ENCODE peak calls at places on chromosomes 5 and 9, in five cellular contexts. G is IMR-90, V is H9, N is mesenchymal stem cell, Q is neuronal stem cell. U is an unnamed sample.

GRCh38 chr5:131436081-131436480 is 172.2 kb downstream of the CDC42SE2 start:
- DNase-seq in G (no peak), V (no peak), N (no peak), Q (no peak), U (no peak)

GRCh38 chr5:143315929-143316328 is 87.6 kb downstream of the NR3C1 start:
- DNase-seq in V (no peak), N (no peak), Q (no peak), G (no peak), U (peak)

GRCh38 chr5:19986036-19986619 is 1.9 kb downstream of the CDH18 start:
- DNase-seq in Q (no peak), N (peak), V (no peak), G (no peak), U (no peak)

GRCh38 chr9:81902191-81902590 is 26.0 kb upstream of the SPATA31D4 start:
- DNase-seq in G (peak), V (no peak), N (no peak), Q (no peak), U (no peak)

GRCh38 chr9:126165755-126166154 is 160.9 kb upstream of the MVB12B start:
- DNase-seq in Q (no peak), G (no peak), V (no peak), N (no peak), U (no peak)

GRCh38 chr5:135667204-135667603 is 88.4 kb upstream of the CXCL14 start:
- DNase-seq in N (no peak), V (no peak), Q (no peak), G (no peak), U (no peak)

GRCh38 chr5:6317133-6317532 is 61.2 kb downstream of the MED10 start:
- DNase-seq in G (no peak), N (no peak), V (no peak), Q (no peak), U (no peak)

GRCh38 chr5:95966005-95966404 is 4.4 kb upstream of the ELL2 start:
- DNase-seq in G (no peak), V (no peak), Q (no peak), N (no peak), U (no peak)

GRCh38 chr5:37840036-37840909 is at the start of gene GDNF:
- DNase-seq in G (peak), V (peak), Q (no peak), N (peak), U (peak)

GRCh38 chr5:169599451-169599850 is 15.9 kb downstream of the SPDL1 start:
- DNase-seq in Q (no peak), V (no peak), N (no peak), G (peak), U (peak)

GRCh38 chr5:157471709-157472108 is 11.7 kb downstream of the NIPAL4 start:
- DNase-seq in G (peak), Q (no peak), N (peak), V (peak), U (peak)

GRCh38 chr5:107104774-107105050 is 566.0 kb downstream of the EFNA5 start:
- DNase-seq in G (no peak), V (no peak), N (no peak), Q (no peak), U (peak)

GRCh38 chr9:83219154-83219923 is 156.4 kb upstream of the RASEF start:
- DNase-seq in G (peak), Q (peak), N (peak), V (peak), U (peak)

GRCh38 chr9:72551306-72551705 is 29.9 kb downstream of the TMC1 start:
- DNase-seq in N (no peak), V (no peak), Q (no peak), G (no peak), U (no peak)

GRCh38 chr9:125650271-125650737 is 56.7 kb downstream of the MAPKAP1 start:
- DNase-seq in N (peak), Q (no peak), G (peak), V (no peak), U (peak)

GRCh38 chr9:131500939-131501541 is 1.7 kb upstream of the POMT1 start:
- DNase-seq in V (no peak), G (peak), Q (no peak), N (peak), U (peak)

GRCh38 chr9:21831841-21832509 is 29.5 kb downstream of the MTAP start:
- DNase-seq in G (peak), Q (no peak), N (peak), V (no peak), U (peak)
- H3K27ac ChIP-seq in G (peak), Q (no peak), N (peak), V (no peak), U (no peak)

DNA sequence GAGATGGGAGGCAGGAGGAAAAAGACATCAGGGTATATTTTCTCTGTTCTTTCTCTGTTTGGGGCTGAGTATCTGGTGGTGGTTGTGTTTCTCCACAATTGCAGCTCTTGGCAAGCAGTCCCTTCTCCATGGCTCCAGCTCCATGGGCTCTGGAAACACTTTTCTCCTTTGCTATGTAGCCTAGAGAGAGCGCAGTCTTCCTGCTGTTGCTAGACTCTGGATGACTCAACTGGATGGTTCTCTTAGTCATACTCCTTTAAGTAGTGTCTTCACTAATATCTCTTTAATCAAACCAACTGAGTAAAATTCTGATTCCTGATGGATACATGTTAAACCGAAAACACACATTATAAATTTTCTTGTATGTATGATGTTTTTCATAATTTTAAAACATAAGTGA is 3.3 kb upstream of the PLGRKT start:
- DNase-seq in N (peak), V (no peak), Q (no peak), G (peak), U (peak)
- H2BK5ac ChIP-seq in N (no peak), V (no peak), Q (no peak), G (no peak), U (no peak)

GRCh38 chr5:179814090-179814489 is 6.6 kb upstream of the SQSTM1 start:
- DNase-seq in G (no peak), N (no peak), V (no peak), Q (no peak), U (no peak)

GRCh38 chr5:179817071-179817840 is 3.4 kb upstream of the SQSTM1 start:
- DNase-seq in G (no peak), N (no peak), V (no peak), Q (no peak), U (no peak)

GRCh38 chr5:179815491-179816249 is 5.0 kb upstream of the SQSTM1 start:
- DNase-seq in V (no peak), N (no peak), G (no peak), Q (no peak), U (no peak)

GRCh38 chr5:179818746-179819295 is 1.9 kb upstream of the SQSTM1 start:
- DNase-seq in N (peak), Q (no peak), V (peak), G (peak), U (peak)

DNA sequence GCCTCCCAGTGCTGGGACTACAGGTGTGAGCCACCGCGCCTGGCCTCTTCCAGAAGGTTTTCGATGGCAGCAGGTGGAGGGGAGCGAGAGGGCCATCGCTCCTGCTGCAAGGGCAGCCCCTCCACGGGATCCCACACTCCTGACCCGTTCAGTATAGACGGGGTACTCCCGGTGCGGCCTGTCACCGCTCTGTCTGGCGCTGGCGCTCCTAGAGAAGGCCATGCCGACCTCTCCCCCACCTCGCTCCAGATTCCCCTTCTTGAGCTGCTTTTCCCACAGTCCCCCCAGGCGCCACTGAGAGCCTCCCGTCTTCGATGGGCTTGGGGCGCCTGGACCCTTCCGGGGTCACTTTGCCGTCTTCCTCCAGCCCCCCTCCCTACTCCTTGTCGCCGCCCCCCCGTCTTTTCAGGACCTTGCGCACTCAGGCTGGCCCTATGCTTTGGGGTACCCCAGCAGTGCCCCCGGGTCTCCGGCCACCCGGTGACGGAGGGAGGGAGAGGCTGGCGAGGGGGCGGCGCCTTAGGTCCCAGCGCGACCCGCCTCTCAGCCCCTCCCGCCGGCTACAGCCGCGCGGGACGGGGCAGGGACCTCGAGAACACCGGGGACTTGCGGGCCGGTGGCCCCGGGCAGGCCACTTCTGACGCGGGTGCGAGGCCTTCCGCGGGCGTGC is 4.2 kb upstream of the SQSTM1 start:
- DNase-seq in G (no peak), N (no peak), Q (no peak), V (no peak), U (no peak)
- H3K27ac ChIP-seq in G (no peak), N (no peak), Q (no peak), V (no peak), U (no peak)

GRCh38 chr9:98054376-98054951 is 2.1 kb upstream of the NANS start:
- DNase-seq in G (no peak), Q (no peak), V (no peak), N (no peak), U (no peak)

GRCh38 chr9:98062161-98062560 is 5.6 kb downstream of the NANS start:
- DNase-seq in V (no peak), Q (no peak), N (no peak), G (no peak), U (no peak)

GRCh38 chr9:98057095-98057799 is 715 bp downstream of the NANS start:
- DNase-seq in V (no peak), Q (no peak), G (peak), N (peak), U (no peak)

DNA sequence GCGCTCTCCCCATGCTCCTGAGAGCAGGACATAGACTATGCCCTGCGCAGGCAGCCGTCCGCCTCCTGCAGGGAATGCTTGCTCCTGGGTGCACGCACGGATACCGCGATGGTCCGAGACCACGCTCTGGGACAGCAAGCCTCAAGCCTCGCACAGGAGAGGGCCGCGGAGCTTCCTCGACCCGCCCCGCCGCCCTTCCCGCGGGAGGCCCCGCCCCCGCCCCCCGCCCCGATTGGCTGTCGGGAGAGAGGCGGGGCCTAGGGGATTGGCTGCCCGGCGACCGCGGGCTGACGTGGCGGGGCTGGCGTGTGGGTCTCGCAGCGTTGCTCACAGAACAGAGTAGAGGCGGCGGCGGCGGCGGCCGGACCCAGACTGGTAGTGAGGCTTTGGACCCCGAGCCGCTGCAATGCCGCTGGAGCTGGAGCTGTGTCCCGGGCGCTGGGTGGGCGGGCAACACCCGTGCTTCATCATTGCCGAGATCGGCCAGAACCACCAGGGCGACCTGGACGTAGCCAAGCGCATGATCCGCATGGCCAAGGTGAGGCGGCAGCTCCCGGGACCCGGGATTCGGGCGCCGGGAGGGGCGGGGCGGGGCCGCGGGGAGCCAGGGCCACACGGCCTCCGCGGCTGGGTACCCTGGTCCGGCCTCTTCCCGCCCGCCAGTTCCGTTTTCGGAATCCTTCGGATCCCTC is at the start of gene NANS:
- DNase-seq in Q (peak), G (peak), N (peak), V (peak), U (peak)
- H2BK5ac ChIP-seq in Q (peak), G (peak), N (peak), V (no peak), U (no peak)

GRCh38 chr9:96171749-96172148 is 130.2 kb downstream of the HSD17B3 start:
- DNase-seq in G (no peak), V (no peak), Q (no peak), N (no peak), U (no peak)

GRCh38 chr9:96169901-96170300 is 132.1 kb downstream of the HSD17B3 start:
- DNase-seq in Q (no peak), V (no peak), G (no peak), N (peak), U (peak)

GRCh38 chr9:96166981-96167380 is 135.0 kb downstream of the HSD17B3 start:
- DNase-seq in G (no peak), Q (no peak), V (no peak), N (no peak), U (no peak)

GRCh38 chr9:96168882-96169281 is 133.1 kb downstream of the HSD17B3 start:
- DNase-seq in N (no peak), G (no peak), V (no peak), Q (no peak), U (no peak)

GRCh38 chr9:96169488-96169887 is 132.5 kb downstream of the HSD17B3 start:
- DNase-seq in G (peak), N (peak), V (peak), Q (peak), U (peak)
- H3K27ac ChIP-seq in G (no peak), N (no peak), V (no peak), Q (no peak), U (no peak)

GRCh38 chr9:76588320-76588719 is 129.3 kb downstream of the GCNT1 start:
- DNase-seq in N (no peak), G (no peak), Q (no peak), V (no peak), U (no peak)

GRCh38 chr9:76594764-76595410 is 135.9 kb downstream of the GCNT1 start:
- DNase-seq in Q (no peak), V (peak), N (no peak), G (no peak), U (peak)

GRCh38 chr9:76592105-76593010 is 133.4 kb downstream of the GCNT1 start:
- DNase-seq in G (no peak), V (no peak), N (no peak), Q (no peak), U (peak)

GRCh38 chr9:76593011-76593347 is 134.0 kb downstream of the GCNT1 start:
- DNase-seq in G (no peak), V (no peak), Q (no peak), N (no peak), U (no peak)

GRCh38 chr9:76591256-76591950 is 132.4 kb downstream of the GCNT1 start:
- DNase-seq in N (peak), G (peak), Q (no peak), V (no peak), U (no peak)
- H2BK5ac ChIP-seq in N (no peak), G (no peak), Q (no peak), V (no peak), U (no peak)

GRCh38 chr9:107720511-107720910 is 230.9 kb upstream of the KLF4 start:
- DNase-seq in V (no peak), G (no peak), N (no peak), Q (no peak), U (no peak)
- H3K27ac ChIP-seq in V (no peak), G (no peak), N (no peak), Q (no peak), U (no peak)

GRCh38 chr9:19446361-19446861 is 37.6 kb downstream of the ACER2 start:
- DNase-seq in Q (no peak), G (no peak), N (no peak), V (peak), U (no peak)
- H2BK5ac ChIP-seq in Q (no peak), G (no peak), N (no peak), V (no peak), U (no peak)

U was measured in mesendoderm.